ENCODE peak calls at places on chromosome X, in six cellular contexts. B is Calu3; W is stimulated activated CD4-positive, alpha-beta T cell treated with anti-CD3 and anti-CD28 coated beads, TNF-alpha, amount 100 ng/mL, for 48 hours; O is NCI-H510A; J is GM12864; A is glutamatergic neuron. Q is an unnamed sample.

GRCh38 chrX:55161581-55161980 is 58.6 kb upstream of the PAGE5 start:
- DNase-seq in B (no peak), W (no peak), O (no peak), J (no peak), A (no peak), Q (peak; percentile 4)

GRCh38 chrX:15310117-15310516 is 5.3 kb downstream of the ASB11 start:
- DNase-seq in B (peak; percentile 33), W (no peak), O (no peak), J (no peak), A (no peak), Q (peak; percentile 46)

GRCh38 chrX:42975906-42976305 is 197.9 kb upstream of the PPP1R2C start:
- DNase-seq in B (no peak), W (no peak), O (no peak), J (no peak), A (no peak), Q (no peak)

GRCh38 chrX:29295987-29296680 is 708.9 kb downstream of the IL1RAPL1 start:
- DNase-seq in B (no peak), W (no peak), O (no peak), J (no peak), A (no peak), Q (peak; percentile 71)

GRCh38 chrX:78573630-78574029 is 85.5 kb downstream of the RTL3 start:
- DNase-seq in B (no peak), W (no peak), O (no peak), J (no peak), A (no peak), Q (no peak)

GRCh38 chrX:9293051-9293496 is 171.8 kb upstream of the TBL1X start:
- DNase-seq in B (no peak), W (no peak), O (no peak), J (no peak), A (peak; percentile 22), Q (no peak)

GRCh38 chrX:128619490-128619889 is 567.3 kb upstream of the ACTRT1 start:
- DNase-seq in B (no peak), W (no peak), O (no peak), J (no peak), A (no peak), Q (no peak)

GRCh38 chrX:153333271-153333670 is 682 bp upstream of the ZNF275 start:
- DNase-seq in B (no peak), W (no peak), O (no peak), J (no peak), A (no peak), Q (peak; percentile 70)

GRCh38 chrX:136767104-136767941 is 13.4 kb downstream of the ARHGEF6 start:
- DNase-seq in B (peak; percentile 57), W (no peak), O (peak; percentile 5), J (peak; percentile 27), A (peak; percentile 70), Q (peak; percentile 39)

GRCh38 chrX:19063030-19063429 is 59.2 kb downstream of the ADGRG2 start:
- DNase-seq in B (no peak), W (no peak), O (no peak), J (no peak), A (no peak), Q (no peak)

GRCh38 chrX:41022579-41022978 is 62.7 kb upstream of the USP9X start:
- DNase-seq in B (no peak), W (no peak), O (no peak), J (no peak), A (no peak), Q (peak; percentile 31)

GRCh38 chrX:77785746-77786548 is at the start of gene ATRX:
- DNase-seq in B (peak; percentile 72), W (peak; percentile 62), O (peak; percentile 70), J (peak; percentile 75), A (peak; percentile 70), Q (peak; percentile 77)

GRCh38 chrX:118807151-118808017 is 16.2 kb upstream of the ZCCHC12 start:
- DNase-seq in B (peak; percentile 51), W (peak; percentile 4), O (peak; percentile 14), J (peak; percentile 10), A (peak; percentile 40), Q (peak; percentile 61)

GRCh38 chrX:54357414-54358377 is at the start of gene WNK3:
- DNase-seq in B (no peak), W (peak; percentile 10), O (peak; percentile 81), J (no peak), A (peak; percentile 84), Q (peak; percentile 14)

GRCh38 chrX:47226531-47227333 is 6.1 kb upstream of the USP11 start:
- DNase-seq in B (no peak), W (no peak), O (no peak), J (no peak), A (no peak), Q (no peak)

GRCh38 chrX:17613979-17614572 is 123.2 kb upstream of the SCML1 start:
- DNase-seq in B (peak; percentile 66), W (no peak), O (peak; percentile 57), J (no peak), A (no peak), Q (no peak)

GRCh38 chrX:56554870-56555269 is 8.6 kb upstream of the UBQLN2 start:
- DNase-seq in B (no peak), W (no peak), O (no peak), J (no peak), A (no peak), Q (no peak)

GRCh38 chrX:93673056-93673868 is at the start of gene NAP1L3:
- DNase-seq in B (no peak), W (peak; percentile 43), O (peak; percentile 58), J (no peak), A (peak; percentile 76), Q (peak; percentile 58)

GRCh38 chrX:39915596-39915995 is 182.2 kb downstream of the BCOR start:
- DNase-seq in B (no peak), W (no peak), O (no peak), J (no peak), A (no peak), Q (no peak)